ENCODE peak calls at places on chromosomes 6 and 20, in six cellular contexts. One of them, this sample, is unnamed.

GRCh38 chr20:31819083-31819784 is at the start of gene MYLK2:
- DNase-seq in head of caudate nucleus: no peak
- DNase-seq in mucosa of descending colon: no peak
- DNase-seq in NCI-H2029 treated with DMSO at 0.1 percent for 48 hours: peak; percentile 53
- DNase-seq in DMS53: no peak
- DNase-seq in GM13977: no peak
- DNase-seq in this sample: no peak

GRCh38 chr6:47157063-47157462 is 114.9 kb upstream of the ADGRF1 start:
- DNase-seq in head of caudate nucleus: no peak
- DNase-seq in mucosa of descending colon: no peak
- DNase-seq in NCI-H2029 treated with DMSO at 0.1 percent for 48 hours: no peak
- DNase-seq in DMS53: no peak
- DNase-seq in GM13977: no peak
- DNase-seq in this sample: no peak

GRCh38 chr6:17600527-17601388 is 656 bp downstream of the FAM8A1 start:
- DNase-seq in head of caudate nucleus: peak; percentile 42
- DNase-seq in mucosa of descending colon: peak; percentile 49
- DNase-seq in NCI-H2029 treated with DMSO at 0.1 percent for 48 hours: no peak
- DNase-seq in DMS53: peak; percentile 78
- DNase-seq in GM13977: peak; percentile 53
- DNase-seq in this sample: peak; percentile 63

GRCh38 chr6:34238507-34239239 is 2.0 kb downstream of the HMGA1 start:
- DNase-seq in head of caudate nucleus: no peak
- DNase-seq in mucosa of descending colon: no peak
- DNase-seq in NCI-H2029 treated with DMSO at 0.1 percent for 48 hours: no peak
- DNase-seq in DMS53: no peak
- DNase-seq in GM13977: no peak
- DNase-seq in this sample: no peak

GRCh38 chr6:33740794-33741193 is 5.9 kb downstream of the IP6K3 start:
- DNase-seq in head of caudate nucleus: no peak
- DNase-seq in mucosa of descending colon: no peak
- DNase-seq in NCI-H2029 treated with DMSO at 0.1 percent for 48 hours: no peak
- DNase-seq in DMS53: no peak
- DNase-seq in GM13977: no peak
- DNase-seq in this sample: no peak

GRCh38 chr6:155310596-155310995 is 3.7 kb downstream of the TFB1M start:
- DNase-seq in head of caudate nucleus: no peak
- DNase-seq in mucosa of descending colon: no peak
- DNase-seq in NCI-H2029 treated with DMSO at 0.1 percent for 48 hours: no peak
- DNase-seq in DMS53: no peak
- DNase-seq in GM13977: no peak
- DNase-seq in this sample: no peak

GRCh38 chr20:47040506-47041125 is 146.0 kb downstream of the EYA2 start:
- DNase-seq in head of caudate nucleus: no peak
- DNase-seq in mucosa of descending colon: no peak
- DNase-seq in NCI-H2029 treated with DMSO at 0.1 percent for 48 hours: no peak
- DNase-seq in DMS53: no peak
- DNase-seq in GM13977: no peak
- DNase-seq in this sample: no peak

GRCh38 chr20:8678098-8678776 is 390.6 kb upstream of the PLCB4 start:
- DNase-seq in head of caudate nucleus: no peak
- DNase-seq in mucosa of descending colon: no peak
- DNase-seq in NCI-H2029 treated with DMSO at 0.1 percent for 48 hours: no peak
- DNase-seq in DMS53: no peak
- DNase-seq in GM13977: no peak
- DNase-seq in this sample: no peak

GRCh38 chr6:130355572-130355971 is 10.2 kb upstream of the TMEM200A start:
- DNase-seq in head of caudate nucleus: no peak
- DNase-seq in mucosa of descending colon: no peak
- DNase-seq in NCI-H2029 treated with DMSO at 0.1 percent for 48 hours: no peak
- DNase-seq in DMS53: no peak
- DNase-seq in GM13977: no peak
- DNase-seq in this sample: no peak

GRCh38 chr6:164133095-164133494 is 718.6 kb downstream of the QKI start:
- DNase-seq in head of caudate nucleus: no peak
- DNase-seq in mucosa of descending colon: no peak
- DNase-seq in NCI-H2029 treated with DMSO at 0.1 percent for 48 hours: no peak
- DNase-seq in DMS53: peak; percentile 88
- DNase-seq in GM13977: no peak
- DNase-seq in this sample: no peak